ENCODE peak calls at places on chromosomes 16 and 17, in five cellular contexts. M is PC-9, S is osteocyte, V is A549, F is RWPE1. G is an unnamed sample.

GRCh38 chr17:45972531-45972930 is 26.5 kb upstream of the STH start:
- DNase-seq in V (no peak), M (no peak), S (no peak), F (no peak), G (no peak)

GRCh38 chr16:30458561-30459394 is 13.1 kb upstream of the SEPHS2 start:
- DNase-seq in M (no peak), V (no peak), F (no peak), S (no peak), G (no peak)

GRCh38 chr17:57672971-57673370 is 72.1 kb downstream of the CCDC182 start:
- DNase-seq in V (no peak), S (peak), F (no peak), M (no peak), G (peak)

GRCh38 chr17:36602924-36603384 is 1.6 kb downstream of the MRM1 start:
- DNase-seq in F (peak), V (peak), S (no peak), M (peak), G (peak)

GRCh38 chr16:4391635-4392381 is 20.2 kb downstream of the VASN start:
- DNase-seq in V (no peak), S (no peak), M (no peak), F (no peak), G (no peak)

GRCh38 chr17:3857261-3858105 is 11.4 kb upstream of the NCBP3 start:
- DNase-seq in S (no peak), V (no peak), F (no peak), M (no peak), G (no peak)

GRCh38 chr16:86619263-86619935 is 41.0 kb downstream of the FOXL1 start:
- DNase-seq in M (no peak), F (no peak), V (peak), S (peak), G (no peak)

GRCh38 chr16:46947900-46948547 is 25.4 kb downstream of the DNAJA2 start:
- DNase-seq in S (no peak), M (peak), F (peak), V (peak), G (no peak)

GRCh38 chr17:50380369-50381259 is 7.6 kb downstream of the EME1 start:
- DNase-seq in V (no peak), S (no peak), F (no peak), M (no peak), G (no peak)

GRCh38 chr17:66764559-66764958 is 70.4 kb upstream of the CACNG5 start:
- DNase-seq in M (no peak), F (no peak), S (no peak), V (no peak), G (no peak)

GRCh38 chr17:43175213-43176118 is 4.5 kb downstream of the NBR1 start:
- DNase-seq in M (no peak), S (no peak), V (no peak), F (no peak), G (no peak)

GRCh38 chr16:10738231-10739077 is 5.2 kb upstream of the NUBP1 start:
- DNase-seq in F (no peak), M (peak), S (peak), V (peak), G (no peak)

GRCh38 chr16:28537964-28538732 is 626 bp downstream of the NUPR1 start:
- DNase-seq in F (no peak), M (no peak), S (no peak), V (no peak), G (no peak)

DNA sequence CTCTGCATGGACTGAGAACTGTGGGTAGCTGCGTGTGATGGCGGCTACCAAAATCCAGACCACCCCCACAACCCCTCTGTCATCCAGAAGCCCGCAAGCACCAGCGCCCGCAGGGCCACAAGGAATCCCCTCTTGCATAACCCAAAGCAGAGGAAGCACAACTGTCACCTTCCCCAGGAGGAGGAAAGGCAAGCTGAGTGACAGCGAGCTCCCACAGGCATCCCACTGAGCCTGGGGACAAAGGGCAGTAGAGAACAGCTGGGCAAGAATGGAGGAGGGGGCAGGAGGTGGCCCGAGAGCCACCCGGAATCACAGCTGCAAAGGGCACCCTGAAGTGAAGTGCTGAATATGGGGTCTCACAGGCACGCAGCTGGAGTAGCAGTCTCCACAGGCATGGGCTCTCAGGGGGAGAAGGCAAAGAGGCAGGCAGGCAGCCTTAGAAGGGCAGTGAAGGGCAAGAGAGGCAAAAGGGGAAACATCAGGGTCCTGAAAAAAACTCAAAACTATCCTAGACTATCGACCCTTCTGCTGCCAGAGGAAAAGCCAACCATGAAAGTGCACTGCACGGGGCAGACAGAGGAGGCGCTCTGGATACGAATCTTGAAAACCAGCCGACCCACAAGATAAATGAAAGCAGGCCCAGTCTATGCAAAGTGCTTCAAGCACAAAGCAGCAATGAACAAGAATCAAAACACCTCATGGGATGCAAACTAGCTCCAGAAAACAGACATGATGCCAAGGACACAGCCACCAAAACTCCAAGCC is 17.1 kb downstream of the USP36 start:
- DNase-seq in S (no peak), F (no peak), V (no peak), M (no peak), G (no peak)
- TF ChIP-seq CTCF in S (peak), F (no peak), V (no peak), M (no peak), G (peak)

GRCh38 chr17:49021095-49021767 is 24.0 kb downstream of the IGF2BP1 start:
- DNase-seq in V (no peak), M (no peak), S (no peak), F (no peak), G (no peak)
- TF ChIP-seq CTCF in V (no peak), M (no peak), S (no peak), F (no peak), G (no peak)

DNA sequence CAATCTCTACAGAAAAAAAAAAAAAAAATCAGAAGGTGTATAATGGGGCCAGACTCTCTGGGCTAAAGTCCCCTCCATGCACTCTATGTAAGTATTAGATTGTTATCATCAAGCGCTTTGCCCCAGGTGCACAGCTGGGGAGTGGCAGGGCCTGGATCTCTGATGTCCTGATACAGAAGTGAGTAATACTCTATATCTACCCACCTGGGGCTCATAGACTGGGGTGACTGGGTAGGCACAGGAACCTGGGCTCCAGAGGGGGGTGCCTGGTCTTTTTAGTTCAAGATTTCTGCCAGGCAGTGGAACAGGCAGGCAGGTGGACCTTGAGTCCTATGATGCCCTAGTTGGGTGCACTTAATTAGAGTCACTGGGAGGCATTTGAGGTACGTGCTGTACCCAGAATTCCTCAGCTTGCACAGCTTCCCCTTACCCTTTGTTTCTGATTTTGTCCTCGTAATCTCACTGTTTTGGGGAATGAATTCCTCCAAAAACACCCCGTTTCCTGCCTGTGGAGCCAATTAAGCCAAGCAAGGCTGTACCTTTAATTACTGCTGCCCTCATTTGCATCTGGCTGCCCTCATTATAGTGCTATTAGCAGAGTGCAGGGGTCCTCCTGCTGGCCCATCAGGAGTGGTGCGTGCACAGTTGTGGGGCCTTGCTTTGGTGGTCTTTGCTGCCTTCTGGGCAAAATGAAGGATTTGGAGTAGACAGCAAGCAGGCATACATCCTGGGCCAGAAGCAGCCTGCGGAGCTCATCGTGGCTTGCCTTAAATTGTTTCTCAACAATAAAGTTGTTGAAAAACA is 239.0 kb downstream of the SNX29 start:
- DNase-seq in V (no peak), M (peak), S (no peak), F (no peak), G (no peak)
- TF ChIP-seq CTCF in V (no peak), M (peak), S (peak), F (no peak), G (peak)

GRCh38 chr17:12398636-12399035 is 267.1 kb upstream of the MYOCD start:
- DNase-seq in V (peak), F (no peak), M (no peak), S (no peak), G (no peak)

GRCh38 chr17:12391468-12391867 is 274.2 kb upstream of the MYOCD start:
- DNase-seq in S (no peak), F (no peak), V (no peak), M (no peak), G (no peak)

DNA sequence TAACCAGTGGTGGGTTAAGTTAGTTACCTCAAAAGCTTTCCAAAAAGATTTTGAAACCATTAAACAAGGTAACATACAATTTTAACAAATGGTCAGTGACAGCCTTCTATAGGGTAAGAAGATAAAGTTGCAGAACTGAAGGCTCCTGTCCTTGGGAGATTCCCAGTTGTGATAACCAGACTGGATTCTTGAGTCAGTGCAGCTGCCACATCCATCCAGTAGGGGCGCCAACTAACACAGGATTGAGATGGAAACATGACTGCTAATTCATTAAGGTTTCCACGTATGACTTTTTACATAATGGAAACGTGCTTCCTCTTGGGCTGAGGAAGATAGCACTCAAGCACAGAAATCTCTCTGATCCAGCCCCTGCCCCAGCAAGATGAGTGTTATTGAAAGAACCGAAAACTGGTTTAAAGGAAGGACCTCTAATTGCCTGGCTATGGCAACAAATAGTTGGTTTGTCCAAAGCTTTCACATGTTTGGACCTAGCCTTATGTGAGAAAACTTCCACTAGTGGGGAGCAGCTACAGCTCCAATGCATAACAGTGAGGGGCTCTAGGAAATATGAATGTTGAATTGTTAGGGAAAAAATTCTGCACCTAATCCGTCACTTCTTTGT is 269.8 kb upstream of the MYOCD start:
- DNase-seq in V (peak), F (no peak), M (no peak), S (no peak), G (no peak)
- TF ChIP-seq CTCF in V (peak), F (peak), M (peak), S (peak), G (peak)

GRCh38 chr17:9522074-9522473 is 53.5 kb downstream of the STX8 start:
- DNase-seq in V (peak), F (peak), M (peak), S (no peak), G (no peak)
- TF ChIP-seq CTCF in V (peak), F (peak), M (peak), S (peak), G (peak)

GRCh38 chr16:49890876-49891275 is 35.0 kb upstream of the ZNF423 start:
- DNase-seq in V (peak), M (no peak), F (no peak), S (no peak), G (no peak)
- TF ChIP-seq CTCF in V (no peak), M (no peak), F (no peak), S (peak), G (no peak)

DNA sequence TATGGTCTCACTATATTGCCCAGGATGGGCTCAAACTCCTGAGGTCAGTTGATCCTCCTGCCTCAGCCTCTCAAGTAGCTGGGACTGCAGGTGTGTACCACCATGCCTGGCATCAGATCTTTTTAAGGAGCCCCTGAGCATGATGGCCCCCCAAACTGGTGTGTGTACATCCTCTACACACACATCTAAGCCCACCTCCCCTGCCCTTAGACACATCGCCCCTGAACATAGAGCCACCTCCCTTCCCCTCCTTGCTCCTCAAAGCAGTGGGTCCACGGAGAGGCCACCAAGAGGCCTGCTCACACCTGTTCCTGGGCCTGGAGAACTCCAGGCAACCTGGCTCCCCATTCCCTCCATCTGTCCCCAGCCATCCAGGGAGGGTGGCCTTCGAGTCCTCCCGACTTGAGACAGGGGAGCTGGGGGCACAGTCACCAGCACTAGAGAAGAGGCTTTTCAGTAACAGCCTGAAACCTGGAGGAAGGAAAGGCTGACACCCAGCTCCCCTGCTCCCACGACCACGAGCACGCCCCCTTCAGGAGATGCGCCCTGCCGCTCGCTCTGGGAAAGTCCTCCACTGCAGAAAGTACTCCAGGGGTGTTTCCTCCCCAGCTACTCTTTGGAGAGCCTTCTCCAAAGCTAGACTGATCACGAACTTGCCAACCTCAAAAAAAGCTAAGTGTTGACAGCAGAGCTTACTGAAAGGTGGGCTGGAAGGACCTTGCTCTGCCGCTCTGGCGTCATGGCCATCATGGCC is 12.6 kb upstream of the PRR29 start:
- DNase-seq in V (no peak), M (no peak), F (no peak), S (no peak), G (no peak)
- TF ChIP-seq CTCF in V (no peak), M (no peak), F (no peak), S (no peak), G (no peak)

GRCh38 chr16:85228970-85229430 is 116.7 kb upstream of the CIBAR2 start:
- DNase-seq in V (no peak), F (no peak), S (no peak), M (no peak), G (no peak)

GRCh38 chr16:85228463-85228862 is 116.2 kb upstream of the CIBAR2 start:
- DNase-seq in F (no peak), M (no peak), V (no peak), S (no peak), G (no peak)

GRCh38 chr16:85229869-85230416 is 117.7 kb upstream of the CIBAR2 start:
- DNase-seq in M (no peak), S (no peak), V (no peak), F (no peak), G (no peak)

GRCh38 chr16:85227262-85227923 is 115.1 kb upstream of the CIBAR2 start:
- DNase-seq in F (no peak), V (no peak), S (no peak), M (no peak), G (no peak)

GRCh38 chr16:85227924-85228462 is 115.7 kb upstream of the CIBAR2 start:
- DNase-seq in S (peak), F (no peak), V (no peak), M (no peak), G (peak)
- TF ChIP-seq CTCF in S (no peak), F (no peak), V (no peak), M (no peak), G (no peak)

GRCh38 chr17:74842146-74842598 is 17.5 kb downstream of the GRIN2C start:
- DNase-seq in V (no peak), S (no peak), M (no peak), F (no peak), G (no peak)
- TF ChIP-seq CTCF in V (no peak), S (no peak), M (no peak), F (no peak), G (no peak)

GRCh38 chr16:80142940-80143339 is 397.9 kb upstream of the DYNLRB2 start:
- DNase-seq in S (no peak), V (no peak), F (no peak), M (no peak), G (no peak)
- TF ChIP-seq CTCF in S (no peak), V (no peak), F (no peak), M (no peak), G (no peak)

G was measured in mesothelial cell of epicardium.